ENCODE peak calls at places on chromosomes 12 and 14, in nine cellular contexts. L is cardiac muscle cell, N is endodermal cell, W is transverse colon, F is HCT116, I is body of pancreas, Y is IMR-90, P is A549, K is lung. S is an unnamed sample. For H3K4me1, the result is how much of the 10 kb centered on the place peaks cover.

GRCh38 chr14:89293349-89293916 is 123.6 kb downstream of the FOXN3 start:
- DNase-seq in L (no peak), N (no peak), W (no peak), F (no peak), I (no peak), Y (no peak), P (no peak), K (no peak), S (peak)

GRCh38 chr14:91685600-91685999 is 46.3 kb downstream of the CATSPERB start:
- DNase-seq in L (no peak), N (peak), W (no peak), F (no peak), I (no peak), Y (no peak), P (no peak), K (no peak), S (peak)

GRCh38 chr14:23057757-23058653 is 685 bp upstream of the CDH24 start:
- DNase-seq in L (peak), N (peak), W (peak), F (peak), I (peak), Y (peak), P (peak), K (peak), S (peak)

GRCh38 chr12:90111646-90112565 is 403.3 kb upstream of the ATP2B1 start:
- DNase-seq in L (no peak), N (no peak), W (no peak), F (no peak), I (no peak), Y (no peak), P (no peak), K (no peak), S (no peak)

GRCh38 chr12:8065991-8066594 is at the start of gene C3AR1:
- DNase-seq in L (no peak), N (no peak), W (peak), F (no peak), I (no peak), Y (peak), P (no peak), K (no peak), S (no peak)

GRCh38 chr14:95485222-95485819 is 31.1 kb downstream of the SYNE3 start:
- DNase-seq in L (no peak), N (peak), W (no peak), F (no peak), I (no peak), Y (no peak), P (no peak), K (no peak), S (peak)

GRCh38 chr12:4148418-4149056 is 125.0 kb upstream of the CCND2 start:
- DNase-seq in L (no peak), N (peak), W (peak), F (no peak), I (peak), Y (no peak), P (no peak), K (no peak), S (no peak)

GRCh38 chr14:53851394-53852056 is 105.1 kb downstream of the BMP4 start:
- DNase-seq in L (no peak), N (no peak), W (no peak), F (no peak), I (no peak), Y (peak), P (no peak), K (no peak), S (no peak)

GRCh38 chr12:16189849-16190248 is 87.6 kb downstream of the SLC15A5 start:
- DNase-seq in L (peak), N (no peak), W (no peak), F (no peak), I (no peak), Y (peak), P (no peak), K (no peak), S (no peak)

GRCh38 chr12:82527165-82527780 is 159.4 kb upstream of the TMTC2 start:
- DNase-seq in L (peak), N (peak), W (peak), F (peak), I (peak), Y (peak), P (peak), K (no peak), S (peak)

GRCh38 chr14:30355431-30355913 is 203.5 kb upstream of the G2E3 start:
- DNase-seq in L (peak), N (peak), W (no peak), F (no peak), I (no peak), Y (no peak), P (no peak), K (no peak), S (peak)

GRCh38 chr12:104213952-104214351 is 1.6 kb upstream of the TXNRD1 start:
- DNase-seq in L (no peak), N (no peak), W (no peak), F (no peak), I (no peak), Y (peak), P (no peak), K (no peak), S (no peak)

GRCh38 chr14:28758253-28758915 is 8.2 kb upstream of the FOXG1 start:
- DNase-seq in L (no peak), N (peak), W (no peak), F (no peak), I (no peak), Y (no peak), P (no peak), K (no peak), S (no peak)

GRCh38 chr14:73026243-73026844 is 562 bp downstream of the ZFYVE1 start:
- DNase-seq in L (no peak), N (peak), W (no peak), F (no peak), I (no peak), Y (no peak), P (no peak), K (no peak), S (no peak)

GRCh38 chr12:124433147-124433874 is 134.1 kb downstream of the NCOR2 start:
- DNase-seq in L (no peak), N (no peak), W (no peak), F (no peak), I (no peak), Y (no peak), P (no peak), K (no peak), S (no peak)

GRCh38 chr12:57093412-57094193 is 4.7 kb downstream of the NAB2 start:
- DNase-seq in L (peak), N (peak), W (peak), F (no peak), I (peak), Y (peak), P (peak), K (peak), S (peak)

GRCh38 chr14:99424306-99424877 is 56.3 kb downstream of the SETD3 start:
- DNase-seq in L (no peak), N (no peak), W (no peak), F (no peak), I (no peak), Y (no peak), P (no peak), K (no peak), S (peak)

GRCh38 chr14:64685364-64686130 is 18.7 kb upstream of the PLEKHG3 start:
- DNase-seq in L (no peak), N (no peak), W (no peak), F (no peak), I (no peak), Y (no peak), P (no peak), K (no peak), S (no peak)

GRCh38 chr14:73248294-73248868 is 11.1 kb downstream of the PAPLN start:
- DNase-seq in L (no peak), N (no peak), W (no peak), F (no peak), I (no peak), Y (peak), P (no peak), K (no peak), S (no peak)

GRCh38 chr14:103880334-103880985 is 33.1 kb upstream of the PPP1R13B start:
- DNase-seq in L (no peak), N (no peak), W (peak), F (no peak), I (peak), Y (peak), P (peak), K (peak), S (no peak)

GRCh38 chr12:110639336-110640178 is 25.6 kb downstream of the TCTN1 start:
- DNase-seq in L (no peak), N (no peak), W (no peak), F (no peak), I (no peak), Y (peak), P (no peak), K (no peak), S (no peak)
- H3K27ac ChIP-seq in L (no peak), N (no peak), W (peak), F (no peak), I (no peak), Y (peak), P (no peak), K (no peak), S (no peak)

DNA sequence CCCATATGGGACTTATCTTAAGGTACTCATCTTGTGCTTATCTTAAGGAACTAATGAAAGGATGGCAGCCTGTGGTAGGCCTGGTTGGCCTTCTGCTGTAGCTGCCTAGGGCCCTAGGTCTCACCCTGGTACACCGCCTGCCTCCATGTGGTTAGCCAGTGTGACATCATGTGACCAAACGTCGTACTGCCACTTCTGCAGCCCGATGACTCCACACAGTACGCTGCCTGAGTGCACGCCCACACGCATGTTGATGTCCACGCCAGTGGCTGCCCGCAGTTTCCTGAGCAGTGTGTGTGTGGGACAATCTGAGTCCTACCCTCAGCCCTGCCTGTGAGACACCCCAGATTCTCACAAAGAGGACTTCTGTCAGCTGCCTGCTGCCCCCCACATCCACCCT is 5.1 kb downstream of the ADCY4 start:
- DNase-seq in L (no peak), N (no peak), W (peak), F (no peak), I (peak), Y (no peak), P (no peak), K (peak), S (no peak)
- H3K4me1 ChIP-seq in L (under half), N (under half), W (under half), F (under half), I (under half), Y (under half), P (under half), K (under half), S (under half)

GRCh38 chr14:60981626-60982455 is 796 bp downstream of the SLC38A6 start:
- DNase-seq in L (peak), N (no peak), W (no peak), F (no peak), I (no peak), Y (peak), P (peak), K (no peak), S (peak)
- H3K27ac ChIP-seq in L (peak), N (peak), W (peak), F (peak), I (no peak), Y (peak), P (peak), K (peak), S (no peak)

GRCh38 chr12:128801879-128802391 is 21.8 kb downstream of the SLC15A4 start:
- DNase-seq in L (no peak), N (no peak), W (no peak), F (no peak), I (peak), Y (peak), P (no peak), K (no peak), S (no peak)
- H3K4me1 ChIP-seq in L (under half), N (under half), W (under half), F (under half), I (under half), Y (under half), P (under half), K (under half), S (under half)

DNA sequence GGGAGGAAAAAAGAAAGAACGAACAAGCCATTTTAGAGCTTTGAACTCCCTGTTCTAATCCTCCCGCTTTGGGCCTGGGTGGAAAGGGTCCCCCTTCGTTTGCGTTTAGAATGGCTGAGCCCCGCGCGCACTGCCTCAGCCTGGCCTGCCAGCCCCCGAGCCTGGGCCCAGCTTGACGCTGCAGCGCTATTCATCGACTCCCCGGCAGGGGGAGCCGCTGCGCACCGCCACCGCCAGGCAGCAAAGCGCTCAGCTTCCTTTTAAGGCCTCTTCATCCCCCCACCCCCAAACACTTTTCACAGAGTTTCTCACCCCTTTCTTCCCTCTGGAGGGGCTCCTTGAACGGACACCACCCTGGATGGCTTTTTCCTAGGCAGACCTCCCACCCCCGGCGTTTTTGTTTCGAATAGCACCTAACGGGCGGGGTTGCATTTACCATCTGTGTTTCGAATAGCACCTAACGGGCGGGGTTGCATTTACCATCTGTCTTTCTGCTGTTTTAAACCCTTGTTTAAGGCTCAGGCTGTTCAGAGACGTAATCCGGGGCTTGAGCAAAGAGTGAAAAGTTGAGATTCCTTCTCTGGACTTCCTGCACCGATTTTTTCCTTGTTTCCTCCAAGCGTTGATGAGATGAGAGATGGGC is 56.4 kb upstream of the PIWIL1 start:
- DNase-seq in L (peak), N (peak), W (peak), F (no peak), I (no peak), Y (no peak), P (peak), K (no peak), S (peak)
- H3K27ac ChIP-seq in L (no peak), N (no peak), W (no peak), F (no peak), I (no peak), Y (no peak), P (no peak), K (no peak), S (no peak)

GRCh38 chr12:66387067-66387466 is 84.8 kb downstream of the HELB start:
- DNase-seq in L (no peak), N (no peak), W (no peak), F (no peak), I (peak), Y (no peak), P (no peak), K (no peak), S (peak)
- H3K4me1 ChIP-seq in L (under half), N (under half), W (under half), F (under half), I (under half), Y (under half), P (under half), K (under half), S (under half)